ENCODE peak calls at places on chromosomes 1 and 21, in five cellular contexts. One of them, this sample, is unnamed.

GRCh38 chr1:147336290-147336689 is 93.8 kb downstream of the CHD1L start:
- DNase-seq in CD4-positive, CD25-positive, alpha-beta regulatory T cell: no peak
- DNase-seq in esophagus squamous epithelium: no peak
- DNase-seq in neuronal stem cell: no peak
- DNase-seq in naive thymus-derived CD4-positive, alpha-beta T cell: no peak
- DNase-seq in this sample: no peak

GRCh38 chr1:156752843-156753486 is 1.5 kb upstream of the HDGF start:
- DNase-seq in CD4-positive, CD25-positive, alpha-beta regulatory T cell: no peak
- DNase-seq in esophagus squamous epithelium: no peak
- DNase-seq in neuronal stem cell: no peak
- DNase-seq in naive thymus-derived CD4-positive, alpha-beta T cell: no peak
- DNase-seq in this sample: no peak

GRCh38 chr1:90835172-90835660 is 118.1 kb upstream of the BARHL2 start:
- DNase-seq in CD4-positive, CD25-positive, alpha-beta regulatory T cell: no peak
- DNase-seq in esophagus squamous epithelium: no peak
- DNase-seq in neuronal stem cell: no peak
- DNase-seq in naive thymus-derived CD4-positive, alpha-beta T cell: no peak
- DNase-seq in this sample: no peak

GRCh38 chr1:213988639-213989070 is 882 bp downstream of the PROX1 start:
- DNase-seq in CD4-positive, CD25-positive, alpha-beta regulatory T cell: no peak
- DNase-seq in esophagus squamous epithelium: no peak
- DNase-seq in neuronal stem cell: no peak
- DNase-seq in naive thymus-derived CD4-positive, alpha-beta T cell: no peak
- DNase-seq in this sample: no peak

GRCh38 chr21:45926281-45926680 is 55.3 kb upstream of the COL6A1 start:
- DNase-seq in CD4-positive, CD25-positive, alpha-beta regulatory T cell: no peak
- DNase-seq in esophagus squamous epithelium: no peak
- DNase-seq in neuronal stem cell: no peak
- DNase-seq in naive thymus-derived CD4-positive, alpha-beta T cell: no peak
- DNase-seq in this sample: no peak

GRCh38 chr1:207362962-207363858 is 41.7 kb downstream of the CD55 start:
- DNase-seq in CD4-positive, CD25-positive, alpha-beta regulatory T cell: no peak
- DNase-seq in esophagus squamous epithelium: no peak
- DNase-seq in neuronal stem cell: no peak
- DNase-seq in naive thymus-derived CD4-positive, alpha-beta T cell: no peak
- DNase-seq in this sample: no peak

GRCh38 chr21:41726970-41727783 is 39.7 kb downstream of the RIPK4 start:
- DNase-seq in CD4-positive, CD25-positive, alpha-beta regulatory T cell: no peak
- DNase-seq in esophagus squamous epithelium: no peak
- DNase-seq in neuronal stem cell: no peak
- DNase-seq in naive thymus-derived CD4-positive, alpha-beta T cell: no peak
- DNase-seq in this sample: no peak

GRCh38 chr1:22884806-22885559 is 87.7 kb downstream of the LACTBL1 start:
- DNase-seq in CD4-positive, CD25-positive, alpha-beta regulatory T cell: no peak
- DNase-seq in esophagus squamous epithelium: no peak
- DNase-seq in neuronal stem cell: no peak
- DNase-seq in naive thymus-derived CD4-positive, alpha-beta T cell: no peak
- DNase-seq in this sample: no peak

GRCh38 chr1:20216574-20216973 is 30.3 kb upstream of the PLA2G2C start:
- DNase-seq in CD4-positive, CD25-positive, alpha-beta regulatory T cell: no peak
- DNase-seq in esophagus squamous epithelium: no peak
- DNase-seq in neuronal stem cell: no peak
- DNase-seq in naive thymus-derived CD4-positive, alpha-beta T cell: no peak
- DNase-seq in this sample: no peak

GRCh38 chr1:245856944-245857531 is 650.0 kb downstream of the SMYD3 start:
- DNase-seq in CD4-positive, CD25-positive, alpha-beta regulatory T cell: no peak
- DNase-seq in esophagus squamous epithelium: no peak
- DNase-seq in neuronal stem cell: no peak
- DNase-seq in naive thymus-derived CD4-positive, alpha-beta T cell: no peak
- DNase-seq in this sample: no peak

GRCh38 chr1:50436489-50436888 is 13.2 kb upstream of the DMRTA2 start:
- DNase-seq in CD4-positive, CD25-positive, alpha-beta regulatory T cell: no peak
- DNase-seq in esophagus squamous epithelium: no peak
- DNase-seq in neuronal stem cell: no peak
- DNase-seq in naive thymus-derived CD4-positive, alpha-beta T cell: no peak
- DNase-seq in this sample: no peak

GRCh38 chr1:74679811-74680210 is 6.2 kb upstream of the ERICH3 start:
- DNase-seq in CD4-positive, CD25-positive, alpha-beta regulatory T cell: no peak
- DNase-seq in esophagus squamous epithelium: no peak
- DNase-seq in neuronal stem cell: no peak
- DNase-seq in naive thymus-derived CD4-positive, alpha-beta T cell: no peak
- DNase-seq in this sample: no peak

GRCh38 chr1:219931033-219931432 is 2.7 kb upstream of the SLC30A10 start:
- DNase-seq in CD4-positive, CD25-positive, alpha-beta regulatory T cell: no peak
- DNase-seq in esophagus squamous epithelium: no peak
- DNase-seq in neuronal stem cell: no peak
- DNase-seq in naive thymus-derived CD4-positive, alpha-beta T cell: no peak
- DNase-seq in this sample: no peak

GRCh38 chr1:154716012-154716411 is 108.0 kb upstream of the ADAR start:
- DNase-seq in CD4-positive, CD25-positive, alpha-beta regulatory T cell: no peak
- DNase-seq in esophagus squamous epithelium: no peak
- DNase-seq in neuronal stem cell: no peak
- DNase-seq in naive thymus-derived CD4-positive, alpha-beta T cell: no peak
- DNase-seq in this sample: no peak

GRCh38 chr21:26587621-26588260 is 14.7 kb upstream of the CYYR1 start:
- DNase-seq in CD4-positive, CD25-positive, alpha-beta regulatory T cell: no peak
- DNase-seq in esophagus squamous epithelium: no peak
- DNase-seq in neuronal stem cell: no peak
- DNase-seq in naive thymus-derived CD4-positive, alpha-beta T cell: no peak
- DNase-seq in this sample: no peak

GRCh38 chr1:201279313-201279712 is 4.0 kb upstream of the PKP1 start:
- DNase-seq in CD4-positive, CD25-positive, alpha-beta regulatory T cell: no peak
- DNase-seq in esophagus squamous epithelium: no peak
- DNase-seq in neuronal stem cell: no peak
- DNase-seq in naive thymus-derived CD4-positive, alpha-beta T cell: no peak
- DNase-seq in this sample: no peak

GRCh38 chr1:159188375-159188788 is 16.3 kb upstream of the ACKR1 start:
- DNase-seq in CD4-positive, CD25-positive, alpha-beta regulatory T cell: no peak
- DNase-seq in esophagus squamous epithelium: no peak
- DNase-seq in neuronal stem cell: peak
- DNase-seq in naive thymus-derived CD4-positive, alpha-beta T cell: no peak
- DNase-seq in this sample: no peak

GRCh38 chr1:213973129-213973528 is 14.6 kb upstream of the PROX1 start:
- DNase-seq in CD4-positive, CD25-positive, alpha-beta regulatory T cell: no peak
- DNase-seq in esophagus squamous epithelium: no peak
- DNase-seq in neuronal stem cell: no peak
- DNase-seq in naive thymus-derived CD4-positive, alpha-beta T cell: no peak
- DNase-seq in this sample: no peak

GRCh38 chr1:205214756-205215155 is 3.3 kb upstream of the DSTYK start:
- DNase-seq in CD4-positive, CD25-positive, alpha-beta regulatory T cell: no peak
- DNase-seq in esophagus squamous epithelium: no peak
- DNase-seq in neuronal stem cell: no peak
- DNase-seq in naive thymus-derived CD4-positive, alpha-beta T cell: no peak
- DNase-seq in this sample: no peak

GRCh38 chr1:65812065-65812464 is 19.4 kb downstream of the PDE4B start:
- DNase-seq in CD4-positive, CD25-positive, alpha-beta regulatory T cell: no peak
- DNase-seq in esophagus squamous epithelium: no peak
- DNase-seq in neuronal stem cell: no peak
- DNase-seq in naive thymus-derived CD4-positive, alpha-beta T cell: no peak
- DNase-seq in this sample: no peak

GRCh38 chr1:59672851-59673574 is 141.7 kb upstream of the HOOK1 start:
- DNase-seq in CD4-positive, CD25-positive, alpha-beta regulatory T cell: no peak
- DNase-seq in esophagus squamous epithelium: no peak
- DNase-seq in neuronal stem cell: no peak
- DNase-seq in naive thymus-derived CD4-positive, alpha-beta T cell: no peak
- DNase-seq in this sample: no peak

GRCh38 chr1:54459714-54460113 is 53.5 kb upstream of the SSBP3 start:
- DNase-seq in CD4-positive, CD25-positive, alpha-beta regulatory T cell: no peak
- DNase-seq in esophagus squamous epithelium: no peak
- DNase-seq in neuronal stem cell: no peak
- DNase-seq in naive thymus-derived CD4-positive, alpha-beta T cell: no peak
- DNase-seq in this sample: no peak

GRCh38 chr1:111565079-111565478 is 54.5 kb upstream of the RAP1A start:
- DNase-seq in CD4-positive, CD25-positive, alpha-beta regulatory T cell: no peak
- DNase-seq in esophagus squamous epithelium: no peak
- DNase-seq in neuronal stem cell: no peak
- DNase-seq in naive thymus-derived CD4-positive, alpha-beta T cell: no peak
- DNase-seq in this sample: no peak

GRCh38 chr1:91583326-91583755 is 82.7 kb downstream of the CDC7 start:
- DNase-seq in CD4-positive, CD25-positive, alpha-beta regulatory T cell: no peak
- DNase-seq in esophagus squamous epithelium: no peak
- DNase-seq in neuronal stem cell: no peak
- DNase-seq in naive thymus-derived CD4-positive, alpha-beta T cell: no peak
- DNase-seq in this sample: no peak

GRCh38 chr1:228685081-228685480 is 50.2 kb upstream of the RHOU start:
- DNase-seq in CD4-positive, CD25-positive, alpha-beta regulatory T cell: no peak
- DNase-seq in esophagus squamous epithelium: no peak
- DNase-seq in neuronal stem cell: no peak
- DNase-seq in naive thymus-derived CD4-positive, alpha-beta T cell: no peak
- DNase-seq in this sample: no peak

GRCh38 chr1:84757301-84757700 is 67.0 kb upstream of the SSX2IP start:
- DNase-seq in CD4-positive, CD25-positive, alpha-beta regulatory T cell: no peak
- DNase-seq in esophagus squamous epithelium: no peak
- DNase-seq in neuronal stem cell: no peak
- DNase-seq in naive thymus-derived CD4-positive, alpha-beta T cell: no peak
- DNase-seq in this sample: no peak

GRCh38 chr21:34996304-34997081 is 52.6 kb downstream of the RUNX1 start:
- DNase-seq in CD4-positive, CD25-positive, alpha-beta regulatory T cell: no peak
- DNase-seq in esophagus squamous epithelium: no peak
- DNase-seq in neuronal stem cell: no peak
- DNase-seq in naive thymus-derived CD4-positive, alpha-beta T cell: no peak
- DNase-seq in this sample: no peak

GRCh38 chr1:106620521-106620954 is 435.9 kb upstream of the PRMT6 start:
- DNase-seq in CD4-positive, CD25-positive, alpha-beta regulatory T cell: no peak
- DNase-seq in esophagus squamous epithelium: no peak
- DNase-seq in neuronal stem cell: no peak
- DNase-seq in naive thymus-derived CD4-positive, alpha-beta T cell: no peak
- DNase-seq in this sample: peak

GRCh38 chr1:1835546-1835945 is 55.3 kb downstream of the GNB1 start:
- DNase-seq in CD4-positive, CD25-positive, alpha-beta regulatory T cell: no peak
- DNase-seq in esophagus squamous epithelium: no peak
- DNase-seq in neuronal stem cell: no peak
- DNase-seq in naive thymus-derived CD4-positive, alpha-beta T cell: no peak
- DNase-seq in this sample: no peak
- H3K27ac ChIP-seq in CD4-positive, CD25-positive, alpha-beta regulatory T cell: no peak
- H3K27ac ChIP-seq in esophagus squamous epithelium: no peak
- H3K27ac ChIP-seq in neuronal stem cell: peak
- H3K27ac ChIP-seq in naive thymus-derived CD4-positive, alpha-beta T cell: no peak
- H3K27ac ChIP-seq in this sample: peak

GRCh38 chr1:10899490-10900264 is 103.2 kb upstream of the CASZ1 start:
- DNase-seq in CD4-positive, CD25-positive, alpha-beta regulatory T cell: no peak
- DNase-seq in esophagus squamous epithelium: no peak
- DNase-seq in neuronal stem cell: no peak
- DNase-seq in naive thymus-derived CD4-positive, alpha-beta T cell: no peak
- DNase-seq in this sample: no peak

GRCh38 chr1:10900265-10900651 is 103.8 kb upstream of the CASZ1 start:
- DNase-seq in CD4-positive, CD25-positive, alpha-beta regulatory T cell: no peak
- DNase-seq in esophagus squamous epithelium: no peak
- DNase-seq in neuronal stem cell: no peak
- DNase-seq in naive thymus-derived CD4-positive, alpha-beta T cell: no peak
- DNase-seq in this sample: no peak

GRCh38 chr1:10901894-10902805 is 105.7 kb upstream of the CASZ1 start:
- DNase-seq in CD4-positive, CD25-positive, alpha-beta regulatory T cell: no peak
- DNase-seq in esophagus squamous epithelium: no peak
- DNase-seq in neuronal stem cell: no peak
- DNase-seq in naive thymus-derived CD4-positive, alpha-beta T cell: no peak
- DNase-seq in this sample: no peak

GRCh38 chr1:10901091-10901893 is 104.8 kb upstream of the CASZ1 start:
- DNase-seq in CD4-positive, CD25-positive, alpha-beta regulatory T cell: no peak
- DNase-seq in esophagus squamous epithelium: no peak
- DNase-seq in neuronal stem cell: no peak
- DNase-seq in naive thymus-derived CD4-positive, alpha-beta T cell: no peak
- DNase-seq in this sample: no peak

GRCh38 chr1:10900691-10901090 is 104.2 kb upstream of the CASZ1 start:
- DNase-seq in CD4-positive, CD25-positive, alpha-beta regulatory T cell: no peak
- DNase-seq in esophagus squamous epithelium: no peak
- DNase-seq in neuronal stem cell: no peak
- DNase-seq in naive thymus-derived CD4-positive, alpha-beta T cell: no peak
- DNase-seq in this sample: no peak
- H3K4me3 ChIP-seq in CD4-positive, CD25-positive, alpha-beta regulatory T cell: no peak
- H3K4me3 ChIP-seq in esophagus squamous epithelium: peak
- H3K4me3 ChIP-seq in neuronal stem cell: no peak
- H3K4me3 ChIP-seq in naive thymus-derived CD4-positive, alpha-beta T cell: no peak
- H3K4me3 ChIP-seq in this sample: no peak

DNA sequence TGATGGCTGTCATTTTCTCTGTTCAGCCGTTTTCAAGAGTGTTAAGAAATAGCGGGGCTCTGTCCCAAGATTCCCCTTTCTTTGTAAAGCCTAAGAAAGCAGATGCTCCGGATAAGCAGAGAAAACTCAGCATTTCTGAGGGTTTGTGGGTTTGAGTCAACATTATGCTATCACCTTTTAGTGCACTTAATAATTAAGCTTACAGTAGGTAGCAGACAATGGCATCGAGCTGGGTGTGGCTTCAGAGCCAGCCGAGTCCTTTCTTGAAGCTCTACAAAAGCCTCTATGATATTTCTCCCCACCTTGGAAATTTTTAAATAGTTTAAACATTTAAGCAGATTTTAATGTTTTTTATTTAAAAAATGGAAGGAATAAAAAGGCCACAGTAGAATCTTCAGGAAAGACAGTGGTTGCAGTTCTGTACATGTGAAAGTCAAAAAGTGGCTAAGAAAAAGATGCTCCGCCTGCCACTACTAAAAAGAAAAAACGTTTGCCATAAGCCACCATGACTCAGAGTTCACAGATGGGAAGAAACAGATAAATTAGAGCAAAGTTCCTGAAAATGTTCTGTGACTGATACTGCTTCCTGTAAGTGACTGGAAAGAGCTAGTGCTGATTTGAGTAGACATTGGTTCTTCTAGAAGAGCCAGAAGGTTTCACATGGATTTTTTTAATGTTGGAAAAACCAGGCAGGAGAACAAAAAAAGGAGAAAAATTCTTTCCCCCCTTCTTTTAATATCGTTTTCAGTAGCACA is 221.1 kb downstream of the HLX start:
- DNase-seq in CD4-positive, CD25-positive, alpha-beta regulatory T cell: no peak
- DNase-seq in esophagus squamous epithelium: no peak
- DNase-seq in neuronal stem cell: no peak
- DNase-seq in naive thymus-derived CD4-positive, alpha-beta T cell: no peak
- DNase-seq in this sample: no peak
- H3K27ac ChIP-seq in CD4-positive, CD25-positive, alpha-beta regulatory T cell: no peak
- H3K27ac ChIP-seq in esophagus squamous epithelium: no peak
- H3K27ac ChIP-seq in neuronal stem cell: no peak
- H3K27ac ChIP-seq in naive thymus-derived CD4-positive, alpha-beta T cell: no peak
- H3K27ac ChIP-seq in this sample: no peak

DNA sequence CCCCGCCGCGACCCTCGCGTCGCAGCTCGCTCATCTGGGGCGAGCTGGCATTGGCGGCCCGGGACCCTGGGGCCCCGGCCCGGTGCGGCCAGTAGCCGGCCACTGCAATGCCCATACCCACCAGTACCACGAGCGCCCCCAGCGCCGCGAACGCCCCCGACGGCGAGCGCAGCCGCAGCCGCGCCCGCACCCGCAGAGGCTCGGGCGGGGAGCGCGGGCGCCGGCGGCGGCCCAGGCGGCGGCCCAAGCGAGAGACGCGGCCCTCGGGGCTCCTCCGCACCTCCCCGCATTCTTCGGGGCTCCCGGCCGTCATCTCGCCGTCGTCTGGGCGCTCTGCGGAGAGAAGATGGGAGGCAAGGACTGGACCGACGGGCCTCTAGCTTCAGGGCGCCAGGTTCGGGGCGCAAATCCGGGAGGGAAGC is 2.2 kb downstream of the TMEM200B start:
- DNase-seq in CD4-positive, CD25-positive, alpha-beta regulatory T cell: no peak
- DNase-seq in esophagus squamous epithelium: no peak
- DNase-seq in neuronal stem cell: peak
- DNase-seq in naive thymus-derived CD4-positive, alpha-beta T cell: peak
- DNase-seq in this sample: no peak
- H3K4me3 ChIP-seq in CD4-positive, CD25-positive, alpha-beta regulatory T cell: no peak
- H3K4me3 ChIP-seq in esophagus squamous epithelium: peak
- H3K4me3 ChIP-seq in neuronal stem cell: peak
- H3K4me3 ChIP-seq in naive thymus-derived CD4-positive, alpha-beta T cell: no peak
- H3K4me3 ChIP-seq in this sample: peak

This sample was measured in dorsolateral prefrontal cortex.